ENCODE peak calls at places on chromosome 3, in ten cellular contexts. B is aorta; Z is breast epithelium; F is left cardiac atrium; Q is mucosa of descending colon; N is GM04504; W is pons; O is effector CD4-positive, alpha-beta T cell; C is HAP-1; M is Daoy. L is an unnamed sample.

GRCh38 chr3:186021673-186022362 is 84.0 kb upstream of the TRA2B start:
- DNase-seq in B (no peak), Z (no peak), F (no peak), Q (no peak), N (peak; percentile 88), W (no peak), O (no peak), C (no peak), M (peak; percentile 92), L (peak; percentile 97)

GRCh38 chr3:173586176-173586575 is 188.6 kb downstream of the NLGN1 start:
- DNase-seq in B (no peak), Z (no peak), F (no peak), Q (no peak), N (peak; percentile 1), W (no peak), O (no peak), C (peak; percentile 31), M (peak; percentile 34), L (no peak)

GRCh38 chr3:79419222-79419621 is 348.6 kb downstream of the ROBO1 start:
- DNase-seq in B (no peak), Z (no peak), F (no peak), Q (no peak), N (no peak), W (no peak), O (no peak), C (no peak), M (no peak), L (no peak)

GRCh38 chr3:158313344-158313927 is 203.5 kb downstream of the RSRC1 start:
- DNase-seq in B (no peak), Z (no peak), F (no peak), Q (no peak), N (peak; percentile 2), W (peak; percentile 20), O (no peak), C (peak; percentile 47), M (peak; percentile 26), L (peak; percentile 48)

GRCh38 chr3:134029734-134030381 is at the start of gene SLCO2A1:
- DNase-seq in B (peak; percentile 85), Z (no peak), F (peak; percentile 64), Q (peak; percentile 57), N (no peak), W (no peak), O (no peak), C (no peak), M (peak; percentile 66), L (no peak)

GRCh38 chr3:23720885-23721284 is 84.9 kb upstream of the UBE2E1 start:
- DNase-seq in B (no peak), Z (no peak), F (no peak), Q (no peak), N (no peak), W (no peak), O (no peak), C (no peak), M (no peak), L (no peak)

GRCh38 chr3:23035927-23036640 is 167.0 kb upstream of the UBE2E2 start:
- DNase-seq in B (no peak), Z (no peak), F (no peak), Q (peak; percentile 83), N (no peak), W (no peak), O (no peak), C (no peak), M (no peak), L (no peak)

GRCh38 chr3:149898771-149899170 is 71.9 kb downstream of the PFN2 start:
- DNase-seq in B (no peak), Z (no peak), F (no peak), Q (no peak), N (no peak), W (no peak), O (no peak), C (no peak), M (peak; percentile 25), L (peak; percentile 87)

GRCh38 chr3:177340243-177340830 is 143.1 kb upstream of the TBL1XR1 start:
- DNase-seq in B (no peak), Z (no peak), F (no peak), Q (no peak), N (no peak), W (no peak), O (no peak), C (no peak), M (peak; percentile 66), L (peak; percentile 88)

GRCh38 chr3:176950743-176951142 is 246.5 kb downstream of the TBL1XR1 start:
- DNase-seq in B (no peak), Z (no peak), F (no peak), Q (no peak), N (peak; percentile 13), W (no peak), O (no peak), C (no peak), M (peak; percentile 76), L (peak; percentile 35)

GRCh38 chr3:33918357-33918756 is 119.9 kb downstream of the PDCD6IP start:
- DNase-seq in B (no peak), Z (no peak), F (no peak), Q (no peak), N (no peak), W (no peak), O (no peak), C (no peak), M (no peak), L (peak; percentile 14)

GRCh38 chr3:12706504-12707253 is 42.8 kb upstream of the RAF1 start:
- DNase-seq in B (no peak), Z (peak; percentile 54), F (peak; percentile 41), Q (no peak), N (peak; percentile 52), W (peak; percentile 41), O (peak; percentile 39), C (peak; percentile 71), M (peak; percentile 69), L (peak; percentile 77)

GRCh38 chr3:79473993-79474392 is 293.8 kb downstream of the ROBO1 start:
- DNase-seq in B (no peak), Z (no peak), F (no peak), Q (no peak), N (no peak), W (no peak), O (no peak), C (no peak), M (no peak), L (no peak)

GRCh38 chr3:112651516-112651915 is 10.6 kb upstream of the CCDC80 start:
- DNase-seq in B (no peak), Z (no peak), F (no peak), Q (no peak), N (no peak), W (no peak), O (no peak), C (no peak), M (peak; percentile 69), L (peak; percentile 51)

GRCh38 chr3:45026957-45027356 is 854 bp downstream of the CLEC3B start:
- DNase-seq in B (peak; percentile 94), Z (no peak), F (peak; percentile 88), Q (peak; percentile 80), N (peak; percentile 74), W (no peak), O (no peak), C (no peak), M (peak; percentile 45), L (peak; percentile 74)

GRCh38 chr3:169060037-169060436 is 603.5 kb downstream of the MECOM start:
- DNase-seq in B (no peak), Z (no peak), F (no peak), Q (no peak), N (no peak), W (no peak), O (no peak), C (no peak), M (no peak), L (peak; percentile 44)

GRCh38 chr3:19229086-19229485 is 80.8 kb downstream of the KCNH8 start:
- DNase-seq in B (no peak), Z (no peak), F (no peak), Q (no peak), N (no peak), W (no peak), O (no peak), C (no peak), M (no peak), L (no peak)